ENCODE peak calls at places on chromosomes 4 and X, in ten cellular contexts. One of them, this sample, is unnamed.

GRCh38 chr4:146368209-146368608 is 153.5 kb downstream of the SLC10A7 start:
- DNase-seq in activated CD4-positive, alpha-beta T cell treated with anti-CD3 and anti-CD28 coated beads, Interleukin-2, amount 50 U/mL, for 1 hour: no peak
- DNase-seq in NCI-H1105: no peak
- DNase-seq in G401: peak
- DNase-seq in H7: no peak
- DNase-seq in NCI-H1417: no peak
- DNase-seq in ecto neural progenitor cell: no peak
- DNase-seq in LHCN-M2: no peak
- DNase-seq in GM04504: no peak
- DNase-seq in frontal cortex: no peak
- DNase-seq in this sample: no peak

GRCh38 chr4:34250562-34250961 is 1993.8 kb downstream of the ARAP2 start:
- DNase-seq in GM04504: peak
- DNase-seq in LHCN-M2: peak
- DNase-seq in frontal cortex: no peak
- DNase-seq in NCI-H1417: no peak
- DNase-seq in ecto neural progenitor cell: no peak
- DNase-seq in NCI-H1105: no peak
- DNase-seq in activated CD4-positive, alpha-beta T cell treated with anti-CD3 and anti-CD28 coated beads, Interleukin-2, amount 50 U/mL, for 1 hour: no peak
- DNase-seq in H7: no peak
- DNase-seq in G401: no peak
- DNase-seq in this sample: no peak

GRCh38 chrX:153580700-153581386 is 18.1 kb downstream of the CCNQ start:
- DNase-seq in LHCN-M2: no peak
- DNase-seq in activated CD4-positive, alpha-beta T cell treated with anti-CD3 and anti-CD28 coated beads, Interleukin-2, amount 50 U/mL, for 1 hour: no peak
- DNase-seq in GM04504: no peak
- DNase-seq in H7: peak
- DNase-seq in G401: no peak
- DNase-seq in NCI-H1417: no peak
- DNase-seq in ecto neural progenitor cell: no peak
- DNase-seq in frontal cortex: no peak
- DNase-seq in NCI-H1105: no peak
- DNase-seq in this sample: no peak

GRCh38 chrX:4277122-4277521 is 563.7 kb upstream of the PRKX start:
- DNase-seq in frontal cortex: no peak
- DNase-seq in NCI-H1417: no peak
- DNase-seq in G401: no peak
- DNase-seq in ecto neural progenitor cell: no peak
- DNase-seq in activated CD4-positive, alpha-beta T cell treated with anti-CD3 and anti-CD28 coated beads, Interleukin-2, amount 50 U/mL, for 1 hour: no peak
- DNase-seq in GM04504: no peak
- DNase-seq in H7: no peak
- DNase-seq in LHCN-M2: no peak
- DNase-seq in NCI-H1105: no peak
- DNase-seq in this sample: no peak

GRCh38 chrX:33339219-33339618 is 127.9 kb upstream of the DMD start:
- DNase-seq in G401: no peak
- DNase-seq in NCI-H1417: no peak
- DNase-seq in H7: no peak
- DNase-seq in ecto neural progenitor cell: peak
- DNase-seq in LHCN-M2: peak
- DNase-seq in activated CD4-positive, alpha-beta T cell treated with anti-CD3 and anti-CD28 coated beads, Interleukin-2, amount 50 U/mL, for 1 hour: no peak
- DNase-seq in GM04504: no peak
- DNase-seq in NCI-H1105: no peak
- DNase-seq in frontal cortex: no peak
- DNase-seq in this sample: no peak

GRCh38 chr4:75011131-75011795 is 78.3 kb downstream of the PARM1 start:
- DNase-seq in NCI-H1105: no peak
- DNase-seq in frontal cortex: no peak
- DNase-seq in GM04504: no peak
- DNase-seq in NCI-H1417: no peak
- DNase-seq in H7: no peak
- DNase-seq in activated CD4-positive, alpha-beta T cell treated with anti-CD3 and anti-CD28 coated beads, Interleukin-2, amount 50 U/mL, for 1 hour: no peak
- DNase-seq in LHCN-M2: no peak
- DNase-seq in ecto neural progenitor cell: no peak
- DNase-seq in G401: no peak
- DNase-seq in this sample: no peak

GRCh38 chr4:184746532-184746870 is 12.6 kb upstream of the CENPU start:
- DNase-seq in G401: no peak
- DNase-seq in H7: no peak
- DNase-seq in ecto neural progenitor cell: no peak
- DNase-seq in LHCN-M2: peak
- DNase-seq in frontal cortex: no peak
- DNase-seq in NCI-H1105: no peak
- DNase-seq in GM04504: peak
- DNase-seq in NCI-H1417: no peak
- DNase-seq in activated CD4-positive, alpha-beta T cell treated with anti-CD3 and anti-CD28 coated beads, Interleukin-2, amount 50 U/mL, for 1 hour: no peak
- DNase-seq in this sample: no peak

GRCh38 chr4:1403591-1404572 is 2.4 kb downstream of the NKX1-1 start:
- DNase-seq in GM04504: no peak
- DNase-seq in G401: no peak
- DNase-seq in NCI-H1417: no peak
- DNase-seq in frontal cortex: peak
- DNase-seq in NCI-H1105: no peak
- DNase-seq in H7: peak
- DNase-seq in activated CD4-positive, alpha-beta T cell treated with anti-CD3 and anti-CD28 coated beads, Interleukin-2, amount 50 U/mL, for 1 hour: no peak
- DNase-seq in ecto neural progenitor cell: peak
- DNase-seq in LHCN-M2: no peak
- DNase-seq in this sample: peak

GRCh38 chr4:147975902-147976301 is 244.0 kb downstream of the ARHGAP10 start:
- DNase-seq in GM04504: peak
- DNase-seq in NCI-H1105: no peak
- DNase-seq in LHCN-M2: peak
- DNase-seq in G401: no peak
- DNase-seq in frontal cortex: no peak
- DNase-seq in activated CD4-positive, alpha-beta T cell treated with anti-CD3 and anti-CD28 coated beads, Interleukin-2, amount 50 U/mL, for 1 hour: no peak
- DNase-seq in ecto neural progenitor cell: no peak
- DNase-seq in H7: no peak
- DNase-seq in NCI-H1417: no peak
- DNase-seq in this sample: no peak

GRCh38 chr4:109211671-109212070 is 90.8 kb downstream of the COL25A1 start:
- DNase-seq in GM04504: no peak
- DNase-seq in ecto neural progenitor cell: no peak
- DNase-seq in frontal cortex: no peak
- DNase-seq in H7: no peak
- DNase-seq in G401: no peak
- DNase-seq in LHCN-M2: peak
- DNase-seq in NCI-H1105: no peak
- DNase-seq in activated CD4-positive, alpha-beta T cell treated with anti-CD3 and anti-CD28 coated beads, Interleukin-2, amount 50 U/mL, for 1 hour: no peak
- DNase-seq in NCI-H1417: no peak
- DNase-seq in this sample: no peak

GRCh38 chrX:107776649-107777535 is 641 bp upstream of the NCBP2L start:
- DNase-seq in frontal cortex: peak
- DNase-seq in NCI-H1417: peak
- DNase-seq in ecto neural progenitor cell: peak
- DNase-seq in H7: peak
- DNase-seq in GM04504: peak
- DNase-seq in activated CD4-positive, alpha-beta T cell treated with anti-CD3 and anti-CD28 coated beads, Interleukin-2, amount 50 U/mL, for 1 hour: peak
- DNase-seq in NCI-H1105: peak
- DNase-seq in G401: peak
- DNase-seq in LHCN-M2: peak
- DNase-seq in this sample: peak

GRCh38 chr4:170400346-170400745 is 310.6 kb upstream of the AADAT start:
- DNase-seq in G401: no peak
- DNase-seq in NCI-H1105: no peak
- DNase-seq in GM04504: no peak
- DNase-seq in ecto neural progenitor cell: no peak
- DNase-seq in H7: peak
- DNase-seq in NCI-H1417: no peak
- DNase-seq in frontal cortex: no peak
- DNase-seq in activated CD4-positive, alpha-beta T cell treated with anti-CD3 and anti-CD28 coated beads, Interleukin-2, amount 50 U/mL, for 1 hour: no peak
- DNase-seq in LHCN-M2: no peak
- DNase-seq in this sample: no peak

GRCh38 chrX:2243913-2244460 is 256.8 kb downstream of the DHRSX start:
- DNase-seq in G401: no peak
- DNase-seq in ecto neural progenitor cell: no peak
- DNase-seq in GM04504: peak
- DNase-seq in LHCN-M2: peak
- DNase-seq in frontal cortex: no peak
- DNase-seq in activated CD4-positive, alpha-beta T cell treated with anti-CD3 and anti-CD28 coated beads, Interleukin-2, amount 50 U/mL, for 1 hour: no peak
- DNase-seq in NCI-H1417: no peak
- DNase-seq in H7: no peak
- DNase-seq in NCI-H1105: no peak
- DNase-seq in this sample: no peak

GRCh38 chrX:132488092-132488749 is 617 bp downstream of the MBNL3 start:
- DNase-seq in H7: no peak
- DNase-seq in NCI-H1417: peak
- DNase-seq in NCI-H1105: peak
- DNase-seq in GM04504: no peak
- DNase-seq in frontal cortex: no peak
- DNase-seq in LHCN-M2: peak
- DNase-seq in activated CD4-positive, alpha-beta T cell treated with anti-CD3 and anti-CD28 coated beads, Interleukin-2, amount 50 U/mL, for 1 hour: peak
- DNase-seq in ecto neural progenitor cell: no peak
- DNase-seq in G401: no peak
- DNase-seq in this sample: no peak

GRCh38 chr4:156957558-156957957 is 14.0 kb downstream of the PDGFC start:
- DNase-seq in LHCN-M2: no peak
- DNase-seq in frontal cortex: no peak
- DNase-seq in activated CD4-positive, alpha-beta T cell treated with anti-CD3 and anti-CD28 coated beads, Interleukin-2, amount 50 U/mL, for 1 hour: no peak
- DNase-seq in H7: no peak
- DNase-seq in NCI-H1417: no peak
- DNase-seq in ecto neural progenitor cell: no peak
- DNase-seq in NCI-H1105: no peak
- DNase-seq in G401: no peak
- DNase-seq in GM04504: no peak
- DNase-seq in this sample: no peak

GRCh38 chrX:65695849-65696248 is 28.4 kb downstream of the MSN start:
- DNase-seq in LHCN-M2: no peak
- DNase-seq in NCI-H1105: no peak
- DNase-seq in GM04504: no peak
- DNase-seq in H7: no peak
- DNase-seq in activated CD4-positive, alpha-beta T cell treated with anti-CD3 and anti-CD28 coated beads, Interleukin-2, amount 50 U/mL, for 1 hour: no peak
- DNase-seq in NCI-H1417: no peak
- DNase-seq in frontal cortex: no peak
- DNase-seq in G401: no peak
- DNase-seq in ecto neural progenitor cell: no peak
- DNase-seq in this sample: no peak

GRCh38 chr4:48405924-48406323 is 64.6 kb downstream of the SLAIN2 start:
- DNase-seq in NCI-H1417: no peak
- DNase-seq in H7: no peak
- DNase-seq in activated CD4-positive, alpha-beta T cell treated with anti-CD3 and anti-CD28 coated beads, Interleukin-2, amount 50 U/mL, for 1 hour: no peak
- DNase-seq in frontal cortex: no peak
- DNase-seq in ecto neural progenitor cell: no peak
- DNase-seq in GM04504: no peak
- DNase-seq in NCI-H1105: no peak
- DNase-seq in G401: no peak
- DNase-seq in LHCN-M2: no peak
- DNase-seq in this sample: no peak

GRCh38 chr4:137664055-137664405 is 131.7 kb upstream of the PCDH18 start:
- DNase-seq in G401: no peak
- DNase-seq in NCI-H1105: no peak
- DNase-seq in GM04504: peak
- DNase-seq in LHCN-M2: peak
- DNase-seq in NCI-H1417: no peak
- DNase-seq in activated CD4-positive, alpha-beta T cell treated with anti-CD3 and anti-CD28 coated beads, Interleukin-2, amount 50 U/mL, for 1 hour: no peak
- DNase-seq in ecto neural progenitor cell: no peak
- DNase-seq in H7: no peak
- DNase-seq in frontal cortex: no peak
- DNase-seq in this sample: no peak

GRCh38 chrX:155745792-155746191 is 133.0 kb upstream of the TMLHE start:
- DNase-seq in G401: peak
- DNase-seq in ecto neural progenitor cell: no peak
- DNase-seq in frontal cortex: no peak
- DNase-seq in NCI-H1417: peak
- DNase-seq in NCI-H1105: peak
- DNase-seq in H7: no peak
- DNase-seq in GM04504: no peak
- DNase-seq in activated CD4-positive, alpha-beta T cell treated with anti-CD3 and anti-CD28 coated beads, Interleukin-2, amount 50 U/mL, for 1 hour: no peak
- DNase-seq in LHCN-M2: peak
- DNase-seq in this sample: no peak

GRCh38 chr4:169103966-169104412 is 93.9 kb upstream of the CBR4 start:
- DNase-seq in H7: peak
- DNase-seq in activated CD4-positive, alpha-beta T cell treated with anti-CD3 and anti-CD28 coated beads, Interleukin-2, amount 50 U/mL, for 1 hour: no peak
- DNase-seq in GM04504: no peak
- DNase-seq in NCI-H1417: no peak
- DNase-seq in NCI-H1105: no peak
- DNase-seq in ecto neural progenitor cell: peak
- DNase-seq in G401: peak
- DNase-seq in frontal cortex: no peak
- DNase-seq in LHCN-M2: no peak
- DNase-seq in this sample: no peak

GRCh38 chrX:138711399-138712347 is at the start of gene FGF13:
- DNase-seq in H7: peak
- DNase-seq in GM04504: no peak
- DNase-seq in NCI-H1105: no peak
- DNase-seq in G401: no peak
- DNase-seq in NCI-H1417: no peak
- DNase-seq in ecto neural progenitor cell: peak
- DNase-seq in frontal cortex: no peak
- DNase-seq in activated CD4-positive, alpha-beta T cell treated with anti-CD3 and anti-CD28 coated beads, Interleukin-2, amount 50 U/mL, for 1 hour: no peak
- DNase-seq in LHCN-M2: peak
- DNase-seq in this sample: no peak

GRCh38 chr4:74777531-74777930 is 16.8 kb downstream of the BTC start:
- DNase-seq in ecto neural progenitor cell: no peak
- DNase-seq in H7: no peak
- DNase-seq in GM04504: no peak
- DNase-seq in NCI-H1417: no peak
- DNase-seq in activated CD4-positive, alpha-beta T cell treated with anti-CD3 and anti-CD28 coated beads, Interleukin-2, amount 50 U/mL, for 1 hour: no peak
- DNase-seq in G401: no peak
- DNase-seq in LHCN-M2: peak
- DNase-seq in frontal cortex: no peak
- DNase-seq in NCI-H1105: no peak
- DNase-seq in this sample: no peak

GRCh38 chrX:115344885-115345653 is 55.6 kb downstream of the LUZP4 start:
- DNase-seq in frontal cortex: peak
- DNase-seq in LHCN-M2: peak
- DNase-seq in GM04504: peak
- DNase-seq in ecto neural progenitor cell: peak
- DNase-seq in NCI-H1105: peak
- DNase-seq in G401: peak
- DNase-seq in H7: peak
- DNase-seq in activated CD4-positive, alpha-beta T cell treated with anti-CD3 and anti-CD28 coated beads, Interleukin-2, amount 50 U/mL, for 1 hour: no peak
- DNase-seq in NCI-H1417: peak
- DNase-seq in this sample: peak